ENCODE peak calls at places on chromosomes 4 and X, in ten cellular contexts. One of them, this sample, is unnamed. For H3K4me1, the result is how much of the 10 kb centered on the place peaks cover.

GRCh38 chr4:155592568-155593343 is 73.9 kb upstream of the GUCY1A1 start:
- DNase-seq in right lobe of liver: no peak
- DNase-seq in heart right ventricle: no peak
- DNase-seq in PC-9: no peak
- DNase-seq in neural progenitor cell: no peak
- DNase-seq in endodermal cell: no peak
- DNase-seq in lower lobe of right lung: no peak
- DNase-seq in prostate gland: no peak
- DNase-seq in heart left ventricle: no peak
- DNase-seq in stomach: no peak
- DNase-seq in this sample: no peak

GRCh38 chr4:38711066-38711465 is 47.1 kb downstream of the KLF3 start:
- DNase-seq in heart right ventricle: no peak
- DNase-seq in prostate gland: no peak
- DNase-seq in heart left ventricle: no peak
- DNase-seq in lower lobe of right lung: no peak
- DNase-seq in PC-9: no peak
- DNase-seq in right lobe of liver: no peak
- DNase-seq in neural progenitor cell: no peak
- DNase-seq in endodermal cell: no peak
- DNase-seq in stomach: no peak
- DNase-seq in this sample: no peak

GRCh38 chr4:137961051-137961438 is 281.1 kb downstream of the SLC7A11 start:
- DNase-seq in heart left ventricle: no peak
- DNase-seq in right lobe of liver: no peak
- DNase-seq in prostate gland: peak
- DNase-seq in stomach: no peak
- DNase-seq in endodermal cell: no peak
- DNase-seq in heart right ventricle: no peak
- DNase-seq in PC-9: no peak
- DNase-seq in neural progenitor cell: no peak
- DNase-seq in lower lobe of right lung: no peak
- DNase-seq in this sample: no peak

GRCh38 chr4:56434599-56435000 is 815 bp downstream of the PPAT start:
- DNase-seq in heart left ventricle: no peak
- DNase-seq in stomach: peak
- DNase-seq in lower lobe of right lung: peak
- DNase-seq in neural progenitor cell: peak
- DNase-seq in endodermal cell: no peak
- DNase-seq in prostate gland: peak
- DNase-seq in PC-9: peak
- DNase-seq in heart right ventricle: no peak
- DNase-seq in right lobe of liver: no peak
- DNase-seq in this sample: no peak

GRCh38 chrX:154458954-154459829 is 1.1 kb downstream of the PLXNA3 start:
- DNase-seq in heart left ventricle: peak
- DNase-seq in neural progenitor cell: peak
- DNase-seq in endodermal cell: peak
- DNase-seq in prostate gland: peak
- DNase-seq in right lobe of liver: no peak
- DNase-seq in PC-9: peak
- DNase-seq in stomach: peak
- DNase-seq in heart right ventricle: peak
- DNase-seq in lower lobe of right lung: peak
- DNase-seq in this sample: peak

GRCh38 chr4:86894465-86894864 is 2.2 kb upstream of the C4orf36 start:
- DNase-seq in heart right ventricle: no peak
- DNase-seq in heart left ventricle: no peak
- DNase-seq in right lobe of liver: no peak
- DNase-seq in PC-9: peak
- DNase-seq in endodermal cell: no peak
- DNase-seq in lower lobe of right lung: no peak
- DNase-seq in stomach: no peak
- DNase-seq in prostate gland: no peak
- DNase-seq in neural progenitor cell: no peak
- DNase-seq in this sample: no peak

GRCh38 chrX:40154229-40154852 is 56.6 kb upstream of the BCOR start:
- DNase-seq in right lobe of liver: peak
- DNase-seq in neural progenitor cell: peak
- DNase-seq in endodermal cell: peak
- DNase-seq in prostate gland: no peak
- DNase-seq in lower lobe of right lung: no peak
- DNase-seq in stomach: no peak
- DNase-seq in heart right ventricle: peak
- DNase-seq in heart left ventricle: peak
- DNase-seq in PC-9: no peak
- DNase-seq in this sample: peak

GRCh38 chrX:16516473-16516872 is 133.5 kb upstream of the S100G start:
- DNase-seq in right lobe of liver: no peak
- DNase-seq in heart left ventricle: no peak
- DNase-seq in heart right ventricle: no peak
- DNase-seq in prostate gland: no peak
- DNase-seq in stomach: no peak
- DNase-seq in PC-9: no peak
- DNase-seq in neural progenitor cell: no peak
- DNase-seq in lower lobe of right lung: no peak
- DNase-seq in endodermal cell: no peak
- DNase-seq in this sample: no peak

GRCh38 chr4:155608231-155608885 is 58.3 kb upstream of the GUCY1A1 start:
- DNase-seq in heart right ventricle: no peak
- DNase-seq in lower lobe of right lung: no peak
- DNase-seq in prostate gland: no peak
- DNase-seq in stomach: no peak
- DNase-seq in right lobe of liver: no peak
- DNase-seq in PC-9: no peak
- DNase-seq in neural progenitor cell: no peak
- DNase-seq in heart left ventricle: peak
- DNase-seq in endodermal cell: no peak
- DNase-seq in this sample: no peak

GRCh38 chr4:162838671-162839070 is 328.0 kb downstream of the NAF1 start:
- DNase-seq in prostate gland: no peak
- DNase-seq in heart left ventricle: no peak
- DNase-seq in heart right ventricle: no peak
- DNase-seq in neural progenitor cell: no peak
- DNase-seq in lower lobe of right lung: no peak
- DNase-seq in stomach: no peak
- DNase-seq in right lobe of liver: no peak
- DNase-seq in endodermal cell: no peak
- DNase-seq in PC-9: no peak
- DNase-seq in this sample: no peak

GRCh38 chr4:36349904-36350554 is 68.6 kb downstream of the DTHD1 start:
- DNase-seq in endodermal cell: no peak
- DNase-seq in prostate gland: no peak
- DNase-seq in stomach: no peak
- DNase-seq in PC-9: no peak
- DNase-seq in neural progenitor cell: no peak
- DNase-seq in lower lobe of right lung: no peak
- DNase-seq in heart right ventricle: no peak
- DNase-seq in heart left ventricle: no peak
- DNase-seq in right lobe of liver: no peak
- DNase-seq in this sample: no peak

GRCh38 chr4:1832690-1833089 is 23.3 kb downstream of the LETM1 start:
- DNase-seq in stomach: no peak
- DNase-seq in heart left ventricle: no peak
- DNase-seq in PC-9: no peak
- DNase-seq in heart right ventricle: no peak
- DNase-seq in endodermal cell: no peak
- DNase-seq in lower lobe of right lung: no peak
- DNase-seq in right lobe of liver: no peak
- DNase-seq in prostate gland: no peak
- DNase-seq in neural progenitor cell: no peak
- DNase-seq in this sample: no peak

GRCh38 chrX:39883664-39884063 is 214.1 kb downstream of the BCOR start:
- DNase-seq in lower lobe of right lung: no peak
- DNase-seq in PC-9: no peak
- DNase-seq in heart right ventricle: no peak
- DNase-seq in stomach: no peak
- DNase-seq in right lobe of liver: no peak
- DNase-seq in endodermal cell: no peak
- DNase-seq in heart left ventricle: no peak
- DNase-seq in prostate gland: no peak
- DNase-seq in neural progenitor cell: no peak
- DNase-seq in this sample: no peak

GRCh38 chrX:96433409-96434122 is 251.1 kb upstream of the DIAPH2 start:
- DNase-seq in right lobe of liver: no peak
- DNase-seq in heart right ventricle: no peak
- DNase-seq in PC-9: peak
- DNase-seq in neural progenitor cell: no peak
- DNase-seq in stomach: no peak
- DNase-seq in heart left ventricle: no peak
- DNase-seq in prostate gland: no peak
- DNase-seq in endodermal cell: no peak
- DNase-seq in lower lobe of right lung: no peak
- DNase-seq in this sample: no peak

GRCh38 chr4:73396304-73396703 is 7.8 kb upstream of the ALB start:
- DNase-seq in neural progenitor cell: no peak
- DNase-seq in lower lobe of right lung: no peak
- DNase-seq in heart right ventricle: no peak
- DNase-seq in PC-9: no peak
- DNase-seq in heart left ventricle: no peak
- DNase-seq in right lobe of liver: no peak
- DNase-seq in prostate gland: no peak
- DNase-seq in stomach: no peak
- DNase-seq in endodermal cell: no peak
- DNase-seq in this sample: no peak

GRCh38 chr4:184163813-184164212 is 53.9 kb downstream of the ENPP6 start:
- DNase-seq in PC-9: no peak
- DNase-seq in endodermal cell: peak
- DNase-seq in heart right ventricle: peak
- DNase-seq in neural progenitor cell: peak
- DNase-seq in heart left ventricle: peak
- DNase-seq in lower lobe of right lung: peak
- DNase-seq in prostate gland: peak
- DNase-seq in stomach: peak
- DNase-seq in right lobe of liver: peak
- DNase-seq in this sample: peak

GRCh38 chrX:134520860-134521390 is 61.0 kb downstream of the HPRT1 start:
- DNase-seq in PC-9: peak
- DNase-seq in stomach: no peak
- DNase-seq in heart left ventricle: no peak
- DNase-seq in endodermal cell: peak
- DNase-seq in heart right ventricle: no peak
- DNase-seq in right lobe of liver: no peak
- DNase-seq in lower lobe of right lung: no peak
- DNase-seq in prostate gland: peak
- DNase-seq in neural progenitor cell: peak
- DNase-seq in this sample: peak
- H3K4me3 ChIP-seq in PC-9: no peak
- H3K4me3 ChIP-seq in stomach: no peak
- H3K4me3 ChIP-seq in heart left ventricle: no peak
- H3K4me3 ChIP-seq in endodermal cell: no peak
- H3K4me3 ChIP-seq in heart right ventricle: no peak
- H3K4me3 ChIP-seq in right lobe of liver: no peak
- H3K4me3 ChIP-seq in lower lobe of right lung: no peak
- H3K4me3 ChIP-seq in prostate gland: no peak
- H3K4me3 ChIP-seq in neural progenitor cell: no peak
- H3K4me3 ChIP-seq in this sample: no peak

GRCh38 chrX:110359273-110359672 is 625 bp downstream of the RTL9 start:
- DNase-seq in heart right ventricle: no peak
- DNase-seq in stomach: no peak
- DNase-seq in prostate gland: no peak
- DNase-seq in endodermal cell: no peak
- DNase-seq in lower lobe of right lung: no peak
- DNase-seq in right lobe of liver: no peak
- DNase-seq in PC-9: no peak
- DNase-seq in neural progenitor cell: no peak
- DNase-seq in heart left ventricle: no peak
- DNase-seq in this sample: no peak
- TF ChIP-seq CTCF in heart right ventricle: no peak
- TF ChIP-seq CTCF in stomach: no peak
- TF ChIP-seq CTCF in prostate gland: no peak
- TF ChIP-seq CTCF in endodermal cell: no peak
- TF ChIP-seq CTCF in lower lobe of right lung: no peak
- TF ChIP-seq CTCF in right lobe of liver: no peak
- TF ChIP-seq CTCF in PC-9: no peak
- TF ChIP-seq CTCF in neural progenitor cell: no peak
- TF ChIP-seq CTCF in heart left ventricle: no peak
- TF ChIP-seq CTCF in this sample: no peak

GRCh38 chr4:13919021-13919441 is 291.5 kb upstream of the BOD1L1 start:
- DNase-seq in neural progenitor cell: no peak
- DNase-seq in endodermal cell: no peak
- DNase-seq in PC-9: no peak
- DNase-seq in prostate gland: no peak
- DNase-seq in heart right ventricle: no peak
- DNase-seq in right lobe of liver: no peak
- DNase-seq in heart left ventricle: no peak
- DNase-seq in stomach: no peak
- DNase-seq in lower lobe of right lung: no peak
- DNase-seq in this sample: peak
- H3K4me1 ChIP-seq in neural progenitor cell: under half
- H3K4me1 ChIP-seq in endodermal cell: under half
- H3K4me1 ChIP-seq in PC-9: under half
- H3K4me1 ChIP-seq in prostate gland: under half
- H3K4me1 ChIP-seq in heart right ventricle: under half
- H3K4me1 ChIP-seq in right lobe of liver: under half
- H3K4me1 ChIP-seq in heart left ventricle: under half
- H3K4me1 ChIP-seq in stomach: under half
- H3K4me1 ChIP-seq in lower lobe of right lung: under half
- H3K4me1 ChIP-seq in this sample: under half

GRCh38 chrX:11414091-11414490 is 120.9 kb downstream of the AMELX start:
- DNase-seq in heart right ventricle: no peak
- DNase-seq in prostate gland: no peak
- DNase-seq in lower lobe of right lung: no peak
- DNase-seq in right lobe of liver: no peak
- DNase-seq in stomach: no peak
- DNase-seq in endodermal cell: no peak
- DNase-seq in neural progenitor cell: no peak
- DNase-seq in heart left ventricle: no peak
- DNase-seq in PC-9: no peak
- DNase-seq in this sample: no peak

GRCh38 chrX:11408783-11409182 is 115.6 kb downstream of the AMELX start:
- DNase-seq in lower lobe of right lung: no peak
- DNase-seq in PC-9: no peak
- DNase-seq in endodermal cell: no peak
- DNase-seq in stomach: no peak
- DNase-seq in prostate gland: no peak
- DNase-seq in neural progenitor cell: no peak
- DNase-seq in heart right ventricle: no peak
- DNase-seq in heart left ventricle: no peak
- DNase-seq in right lobe of liver: no peak
- DNase-seq in this sample: no peak

GRCh38 chrX:11416600-11416999 is 123.4 kb downstream of the AMELX start:
- DNase-seq in PC-9: no peak
- DNase-seq in stomach: no peak
- DNase-seq in heart left ventricle: no peak
- DNase-seq in lower lobe of right lung: no peak
- DNase-seq in heart right ventricle: no peak
- DNase-seq in endodermal cell: no peak
- DNase-seq in neural progenitor cell: no peak
- DNase-seq in prostate gland: peak
- DNase-seq in right lobe of liver: no peak
- DNase-seq in this sample: no peak

GRCh38 chrX:11409957-11410356 is 116.7 kb downstream of the AMELX start:
- DNase-seq in heart right ventricle: no peak
- DNase-seq in heart left ventricle: no peak
- DNase-seq in right lobe of liver: no peak
- DNase-seq in stomach: no peak
- DNase-seq in PC-9: no peak
- DNase-seq in neural progenitor cell: no peak
- DNase-seq in endodermal cell: no peak
- DNase-seq in lower lobe of right lung: no peak
- DNase-seq in prostate gland: no peak
- DNase-seq in this sample: no peak

GRCh38 chrX:11412715-11413623 is 119.8 kb downstream of the AMELX start:
- DNase-seq in lower lobe of right lung: no peak
- DNase-seq in heart left ventricle: no peak
- DNase-seq in PC-9: no peak
- DNase-seq in neural progenitor cell: no peak
- DNase-seq in prostate gland: no peak
- DNase-seq in stomach: no peak
- DNase-seq in right lobe of liver: no peak
- DNase-seq in endodermal cell: no peak
- DNase-seq in heart right ventricle: no peak
- DNase-seq in this sample: no peak
- H3K4me3 ChIP-seq in lower lobe of right lung: no peak
- H3K4me3 ChIP-seq in heart left ventricle: no peak
- H3K4me3 ChIP-seq in PC-9: no peak
- H3K4me3 ChIP-seq in neural progenitor cell: no peak
- H3K4me3 ChIP-seq in prostate gland: no peak
- H3K4me3 ChIP-seq in stomach: no peak
- H3K4me3 ChIP-seq in right lobe of liver: no peak
- H3K4me3 ChIP-seq in endodermal cell: no peak
- H3K4me3 ChIP-seq in heart right ventricle: no peak
- H3K4me3 ChIP-seq in this sample: no peak

This sample was measured in body of pancreas.